ENCODE peak calls at places on chromosomes 3 and 15, in seven cellular contexts. E is NCI-H187 treated with DMSO at 0.1 percent for 48 hours; F is GM03348; T is tibial artery; J is RPMI7951; Y is activated gamma-delta T cell treated with Interleukin-2 at 50 U/mL for 16 hours; G is activated CD8-positive, alpha-beta memory T cell treated with anti-CD3 and anti-CD28 coated beads for 1 hour. V is an unnamed sample.

GRCh38 chr15:57527382-57528091 is 64.2 kb upstream of the MYZAP start:
- DNase-seq in J (peak; percentile 82), G (no peak), T (peak; percentile 50), F (peak; percentile 82), E (peak; percentile 46), Y (no peak), V (peak; percentile 48)

GRCh38 chr3:126554560-126555525 is 3.9 kb downstream of the C3orf22 start:
- DNase-seq in J (no peak), Y (no peak), F (no peak), E (no peak), T (no peak), G (no peak), V (no peak)

GRCh38 chr15:57728436-57728835 is 21.9 kb downstream of the POLR2M start:
- DNase-seq in J (no peak), F (no peak), G (no peak), Y (no peak), E (no peak), T (no peak), V (no peak)

GRCh38 chr3:42345811-42346210 is 64.6 kb downstream of the LYZL4 start:
- DNase-seq in F (no peak), G (no peak), T (no peak), E (no peak), J (no peak), Y (peak; percentile 27), V (no peak)

GRCh38 chr3:165185707-165186327 is 10.4 kb downstream of the SLITRK3 start:
- DNase-seq in F (peak; percentile 71), E (peak; percentile 64), G (no peak), T (no peak), J (peak; percentile 50), Y (no peak), V (peak; percentile 3)

GRCh38 chr3:11238880-11239279 is 33.3 kb upstream of the ATG7 start:
- DNase-seq in G (no peak), E (no peak), F (peak; percentile 66), Y (no peak), J (peak; percentile 96), T (no peak), V (peak; percentile 63)

GRCh38 chr3:47512416-47513124 is 942 bp downstream of the ELP6 start:
- DNase-seq in G (peak; percentile 5), F (peak; percentile 31), Y (no peak), T (peak; percentile 35), J (peak; percentile 47), E (no peak), V (no peak)

GRCh38 chr3:130849111-130849552 is 44.8 kb upstream of the ATP2C1 start:
- DNase-seq in E (peak; percentile 68), Y (no peak), F (no peak), J (no peak), G (no peak), T (no peak), V (no peak)

GRCh38 chr3:186930639-186931486 is 537 bp downstream of the ST6GAL1 start:
- DNase-seq in Y (peak; percentile 71), J (peak; percentile 14), E (peak; percentile 27), G (peak; percentile 45), T (peak; percentile 69), F (peak; percentile 45), V (no peak)

GRCh38 chr3:31971607-31972006 is 9.5 kb downstream of the OSBPL10 start:
- DNase-seq in J (no peak), G (no peak), E (no peak), Y (no peak), T (no peak), F (no peak), V (no peak)

GRCh38 chr15:85625856-85626255 is 168.9 kb downstream of the KLHL25 start:
- DNase-seq in G (no peak), E (no peak), J (peak; percentile 55), T (no peak), Y (peak; percentile 17), F (peak; percentile 49), V (no peak)

GRCh38 chr3:185852562-185853135 is 27.8 kb upstream of the IGF2BP2 start:
- DNase-seq in E (no peak), J (no peak), G (no peak), T (no peak), Y (no peak), F (no peak), V (no peak)

GRCh38 chr3:182784542-182784941 is 8.8 kb upstream of the ATP11B start:
- DNase-seq in F (no peak), E (no peak), J (no peak), Y (no peak), T (no peak), G (no peak), V (no peak)

V was measured in epithelial cell of prostate.